ENCODE peak calls at places on chromosomes 2 and 18, in five cellular contexts. One of them, this sample, is unnamed. For H3K4me1, the result is how much of the 10 kb centered on the place peaks cover.

GRCh38 chr18:79644006-79644665 is 35.5 kb upstream of the CTDP1 start:
- DNase-seq in IMR-90: peak
- DNase-seq in H9: peak
- DNase-seq in A549: peak
- DNase-seq in mesenchymal stem cell: peak
- DNase-seq in this sample: peak

GRCh38 chr18:62828852-62829251 is 113.5 kb downstream of the PHLPP1 start:
- DNase-seq in IMR-90: peak
- DNase-seq in H9: no peak
- DNase-seq in A549: no peak
- DNase-seq in mesenchymal stem cell: peak
- DNase-seq in this sample: peak

GRCh38 chr2:239324456-239324855 is 76.4 kb downstream of the HDAC4 start:
- DNase-seq in IMR-90: no peak
- DNase-seq in H9: peak
- DNase-seq in A549: no peak
- DNase-seq in mesenchymal stem cell: no peak
- DNase-seq in this sample: no peak

GRCh38 chr18:37322497-37323035 is 243.0 kb downstream of the CELF4 start:
- DNase-seq in IMR-90: peak
- DNase-seq in H9: peak
- DNase-seq in A549: peak
- DNase-seq in mesenchymal stem cell: peak
- DNase-seq in this sample: peak

GRCh38 chr18:13264986-13265900 is 46.7 kb downstream of the LDLRAD4 start:
- DNase-seq in IMR-90: no peak
- DNase-seq in H9: no peak
- DNase-seq in A549: no peak
- DNase-seq in mesenchymal stem cell: no peak
- DNase-seq in this sample: no peak

GRCh38 chr2:43083710-43084698 is 142.4 kb downstream of the ZFP36L2 start:
- DNase-seq in IMR-90: peak
- DNase-seq in H9: peak
- DNase-seq in A549: peak
- DNase-seq in mesenchymal stem cell: peak
- DNase-seq in this sample: no peak

GRCh38 chr2:210577263-210578071 is 21.1 kb downstream of the CPS1 start:
- DNase-seq in IMR-90: peak
- DNase-seq in H9: no peak
- DNase-seq in A549: peak
- DNase-seq in mesenchymal stem cell: peak
- DNase-seq in this sample: peak

GRCh38 chr18:46536215-46536874 is 120.7 kb downstream of the LOXHD1 start:
- DNase-seq in IMR-90: no peak
- DNase-seq in H9: no peak
- DNase-seq in A549: peak
- DNase-seq in mesenchymal stem cell: no peak
- DNase-seq in this sample: no peak

GRCh38 chr2:85717308-85718005 is 23.3 kb downstream of the GNLY start:
- DNase-seq in IMR-90: peak
- DNase-seq in H9: no peak
- DNase-seq in A549: no peak
- DNase-seq in mesenchymal stem cell: no peak
- DNase-seq in this sample: no peak

GRCh38 chr2:98378901-98379300 is 32.6 kb downstream of the CNGA3 start:
- DNase-seq in IMR-90: peak
- DNase-seq in H9: no peak
- DNase-seq in A549: no peak
- DNase-seq in mesenchymal stem cell: peak
- DNase-seq in this sample: peak

GRCh38 chr2:239184179-239184578 is 216.6 kb downstream of the HDAC4 start:
- DNase-seq in IMR-90: no peak
- DNase-seq in H9: peak
- DNase-seq in A549: no peak
- DNase-seq in mesenchymal stem cell: no peak
- DNase-seq in this sample: no peak

GRCh38 chr18:12422936-12423335 is 15.2 kb downstream of the PRELID3A start:
- DNase-seq in IMR-90: no peak
- DNase-seq in H9: peak
- DNase-seq in A549: peak
- DNase-seq in mesenchymal stem cell: no peak
- DNase-seq in this sample: no peak

GRCh38 chr18:68778280-68778875 is 19.5 kb upstream of the CCDC102B start:
- DNase-seq in IMR-90: peak
- DNase-seq in H9: no peak
- DNase-seq in A549: no peak
- DNase-seq in mesenchymal stem cell: peak
- DNase-seq in this sample: no peak

GRCh38 chr2:65630643-65631042 is 198.2 kb upstream of the SPRED2 start:
- DNase-seq in IMR-90: peak
- DNase-seq in H9: no peak
- DNase-seq in A549: peak
- DNase-seq in mesenchymal stem cell: peak
- DNase-seq in this sample: no peak

GRCh38 chr18:21774722-21775121 is 34.1 kb downstream of the MIB1 start:
- DNase-seq in IMR-90: no peak
- DNase-seq in H9: no peak
- DNase-seq in A549: no peak
- DNase-seq in mesenchymal stem cell: no peak
- DNase-seq in this sample: no peak

GRCh38 chr2:120237491-120237902 is 14.3 kb upstream of the TMEM185B start:
- DNase-seq in IMR-90: peak
- DNase-seq in H9: peak
- DNase-seq in A549: peak
- DNase-seq in mesenchymal stem cell: peak
- DNase-seq in this sample: peak

GRCh38 chr18:22601481-22601880 is 183.8 kb upstream of the CTAGE1 start:
- DNase-seq in IMR-90: no peak
- DNase-seq in H9: no peak
- DNase-seq in A549: no peak
- DNase-seq in mesenchymal stem cell: no peak
- DNase-seq in this sample: no peak

GRCh38 chr18:79481041-79481790 is 85.5 kb downstream of the NFATC1 start:
- DNase-seq in IMR-90: no peak
- DNase-seq in H9: no peak
- DNase-seq in A549: no peak
- DNase-seq in mesenchymal stem cell: no peak
- DNase-seq in this sample: no peak

GRCh38 chr2:112220186-112220585 is 34.7 kb downstream of the ZC3H8 start:
- DNase-seq in IMR-90: no peak
- DNase-seq in H9: no peak
- DNase-seq in A549: no peak
- DNase-seq in mesenchymal stem cell: no peak
- DNase-seq in this sample: no peak

GRCh38 chr2:233461481-233461891 is 105.1 kb downstream of the USP40 start:
- DNase-seq in IMR-90: no peak
- DNase-seq in H9: no peak
- DNase-seq in A549: no peak
- DNase-seq in mesenchymal stem cell: no peak
- DNase-seq in this sample: no peak

GRCh38 chr2:160306985-160307384 is 106.9 kb upstream of the ITGB6 start:
- DNase-seq in IMR-90: peak
- DNase-seq in H9: no peak
- DNase-seq in A549: no peak
- DNase-seq in mesenchymal stem cell: peak
- DNase-seq in this sample: no peak

GRCh38 chr18:1394426-1394825 is 489.8 kb downstream of the ADCYAP1 start:
- DNase-seq in IMR-90: no peak
- DNase-seq in H9: no peak
- DNase-seq in A549: no peak
- DNase-seq in mesenchymal stem cell: no peak
- DNase-seq in this sample: no peak

GRCh38 chr18:713135-713490 is 683 bp upstream of the ENOSF1 start:
- DNase-seq in IMR-90: no peak
- DNase-seq in H9: peak
- DNase-seq in A549: no peak
- DNase-seq in mesenchymal stem cell: no peak
- DNase-seq in this sample: no peak

GRCh38 chr2:124045906-124046305 is 20.8 kb downstream of the CNTNAP5 start:
- DNase-seq in IMR-90: no peak
- DNase-seq in H9: no peak
- DNase-seq in A549: no peak
- DNase-seq in mesenchymal stem cell: no peak
- DNase-seq in this sample: no peak

GRCh38 chr2:107698861-107699260 is 127.8 kb upstream of the RGPD4 start:
- DNase-seq in IMR-90: no peak
- DNase-seq in H9: no peak
- DNase-seq in A549: no peak
- DNase-seq in mesenchymal stem cell: no peak
- DNase-seq in this sample: no peak

GRCh38 chr2:20212871-20213503 is 11.9 kb downstream of the SDC1 start:
- DNase-seq in IMR-90: no peak
- DNase-seq in H9: no peak
- DNase-seq in A549: no peak
- DNase-seq in mesenchymal stem cell: no peak
- DNase-seq in this sample: peak
- H3K4me1 ChIP-seq in IMR-90: under half
- H3K4me1 ChIP-seq in H9: under half
- H3K4me1 ChIP-seq in A549: half or more
- H3K4me1 ChIP-seq in mesenchymal stem cell: half or more
- H3K4me1 ChIP-seq in this sample: under half

GRCh38 chr18:48545690-48546365 is 7.0 kb downstream of the CTIF start:
- DNase-seq in IMR-90: peak
- DNase-seq in H9: peak
- DNase-seq in A549: peak
- DNase-seq in mesenchymal stem cell: peak
- DNase-seq in this sample: peak
- H3K4me2 ChIP-seq in IMR-90: peak
- H3K4me2 ChIP-seq in H9: no peak
- H3K4me2 ChIP-seq in A549: peak
- H3K4me2 ChIP-seq in mesenchymal stem cell: peak
- H3K4me2 ChIP-seq in this sample: peak

GRCh38 chr2:218893349-218894167 is 12.9 kb downstream of the WNT10A start:
- DNase-seq in IMR-90: no peak
- DNase-seq in H9: no peak
- DNase-seq in A549: no peak
- DNase-seq in mesenchymal stem cell: no peak
- DNase-seq in this sample: no peak

GRCh38 chr2:218890369-218890768 is 9.7 kb downstream of the WNT10A start:
- DNase-seq in IMR-90: no peak
- DNase-seq in H9: no peak
- DNase-seq in A549: no peak
- DNase-seq in mesenchymal stem cell: no peak
- DNase-seq in this sample: no peak

GRCh38 chr2:218894168-218895157 is 13.8 kb downstream of the WNT10A start:
- DNase-seq in IMR-90: no peak
- DNase-seq in H9: no peak
- DNase-seq in A549: no peak
- DNase-seq in mesenchymal stem cell: no peak
- DNase-seq in this sample: no peak

GRCh38 chr2:218891275-218892135 is 10.9 kb downstream of the WNT10A start:
- DNase-seq in IMR-90: no peak
- DNase-seq in H9: no peak
- DNase-seq in A549: no peak
- DNase-seq in mesenchymal stem cell: no peak
- DNase-seq in this sample: no peak

DNA sequence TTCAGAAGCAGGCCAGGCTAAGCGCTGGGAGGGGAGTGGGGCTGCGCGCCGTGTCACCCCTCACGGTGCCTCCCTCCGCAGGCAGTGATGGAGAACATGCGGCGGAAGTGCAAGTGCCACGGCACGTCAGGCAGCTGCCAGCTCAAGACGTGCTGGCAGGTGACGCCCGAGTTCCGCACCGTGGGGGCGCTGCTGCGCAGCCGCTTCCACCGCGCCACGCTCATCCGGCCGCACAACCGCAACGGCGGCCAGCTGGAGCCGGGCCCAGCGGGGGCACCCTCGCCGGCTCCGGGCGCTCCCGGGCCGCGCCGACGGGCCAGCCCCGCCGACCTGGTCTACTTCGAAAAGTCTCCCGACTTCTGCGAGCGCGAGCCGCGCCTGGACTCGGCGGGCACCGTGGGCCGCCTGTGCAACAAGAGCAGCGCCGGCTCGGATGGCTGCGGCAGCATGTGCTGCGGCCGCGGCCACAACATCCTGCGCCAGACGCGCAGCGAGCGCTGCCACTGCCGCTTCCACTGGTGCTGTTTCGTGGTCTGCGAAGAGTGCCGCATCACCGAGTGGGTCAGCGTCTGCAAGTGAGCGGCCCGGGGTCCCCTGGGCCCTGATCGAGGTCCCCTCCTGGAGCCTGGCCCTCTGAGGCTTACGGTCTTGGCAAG is 12.2 kb downstream of the WNT10A start:
- DNase-seq in IMR-90: peak
- DNase-seq in H9: peak
- DNase-seq in A549: peak
- DNase-seq in mesenchymal stem cell: peak
- DNase-seq in this sample: peak
- H3K4me1 ChIP-seq in IMR-90: under half
- H3K4me1 ChIP-seq in H9: under half
- H3K4me1 ChIP-seq in A549: under half
- H3K4me1 ChIP-seq in mesenchymal stem cell: under half
- H3K4me1 ChIP-seq in this sample: under half

GRCh38 chr2:84474176-84474575 is 15.1 kb upstream of the SUCLG1 start:
- DNase-seq in IMR-90: no peak
- DNase-seq in H9: no peak
- DNase-seq in A549: no peak
- DNase-seq in mesenchymal stem cell: no peak
- DNase-seq in this sample: no peak
- H3K4me2 ChIP-seq in IMR-90: no peak
- H3K4me2 ChIP-seq in H9: no peak
- H3K4me2 ChIP-seq in A549: no peak
- H3K4me2 ChIP-seq in mesenchymal stem cell: no peak
- H3K4me2 ChIP-seq in this sample: no peak